ENCODE peak calls at places on chromosome 21, in four cellular contexts. O is A549, W is NCI-H1092, E is neural crest cell. Q is an unnamed sample.

GRCh38 chr21:41589620-41590175 is 81.7 kb upstream of the TMPRSS2 start:
- DNase-seq in O (no peak), W (no peak), E (no peak), Q (no peak)

GRCh38 chr21:38244885-38245869 is 11.6 kb upstream of the KCNJ15 start:
- DNase-seq in O (peak), W (no peak), E (no peak), Q (no peak)

GRCh38 chr21:45617021-45617930 is 26.2 kb upstream of the PCBP3 start:
- DNase-seq in O (no peak), W (no peak), E (no peak), Q (no peak)

GRCh38 chr21:45436371-45437040 is 31.5 kb downstream of the COL18A1 start:
- DNase-seq in O (no peak), W (no peak), E (no peak), Q (no peak)

GRCh38 chr21:37848721-37849490 is 67.4 kb downstream of the KCNJ6 start:
- DNase-seq in O (no peak), W (no peak), E (no peak), Q (no peak)

GRCh38 chr21:45001134-45002095 is 61.6 kb downstream of the SLX9 start:
- DNase-seq in O (peak), W (no peak), E (no peak), Q (no peak)

GRCh38 chr21:38811257-38811656 is 5.5 kb downstream of the ETS2 start:
- DNase-seq in O (peak), W (no peak), E (no peak), Q (no peak)

GRCh38 chr21:45846373-45847160 is 135.0 kb upstream of the COL6A1 start:
- DNase-seq in O (no peak), W (no peak), E (no peak), Q (no peak)

GRCh38 chr21:18424250-18424649 is 20.7 kb upstream of the TMPRSS15 start:
- DNase-seq in O (no peak), W (no peak), E (no peak), Q (no peak)

GRCh38 chr21:31395268-31395667 is 51.2 kb upstream of the TIAM1 start:
- DNase-seq in O (no peak), W (no peak), E (peak), Q (no peak)

GRCh38 chr21:43195131-43196021 is 26.6 kb downstream of the CRYAA start:
- DNase-seq in O (no peak), W (no peak), E (no peak), Q (no peak)

GRCh38 chr21:44443891-44444285 is 11.4 kb upstream of the LRRC3 start:
- DNase-seq in O (no peak), W (no peak), E (no peak), Q (no peak)

GRCh38 chr21:44636209-44637017 is 743 bp upstream of the KRTAP10-10 start:
- DNase-seq in O (no peak), W (no peak), E (no peak), Q (no peak)

GRCh38 chr21:42663860-42664535 is 10.6 kb downstream of the PDE9A start:
- DNase-seq in O (no peak), W (no peak), E (no peak), Q (no peak)

GRCh38 chr21:45322960-45323461 is 35.3 kb upstream of the POFUT2 start:
- DNase-seq in O (peak), W (no peak), E (no peak), Q (no peak)

GRCh38 chr21:36610201-36610600 is 88.7 kb upstream of the SIM2 start:
- DNase-seq in O (no peak), W (no peak), E (no peak), Q (no peak)

GRCh38 chr21:45868086-45868485 is 113.5 kb upstream of the COL6A1 start:
- DNase-seq in O (no peak), W (no peak), E (no peak), Q (no peak)

GRCh38 chr21:40714516-40714915 is 132.4 kb downstream of the DSCAM start:
- DNase-seq in O (no peak), W (no peak), E (no peak), Q (no peak)

GRCh38 chr21:41750532-41751151 is 16.2 kb downstream of the RIPK4 start:
- DNase-seq in O (no peak), W (no peak), E (no peak), Q (no peak)

GRCh38 chr21:14046401-14046800 is 164.4 kb downstream of the LIPI start:
- DNase-seq in O (no peak), W (no peak), E (no peak), Q (no peak)

GRCh38 chr21:27329255-27329851 is 362.5 kb upstream of the ADAMTS5 start:
- DNase-seq in O (no peak), W (no peak), E (no peak), Q (no peak)

GRCh38 chr21:31143021-31143420 is 104.7 kb upstream of the KRTAP19-8 start:
- DNase-seq in O (no peak), W (no peak), E (no peak), Q (no peak)

GRCh38 chr21:44395260-44395659 is 41.8 kb downstream of the TRPM2 start:
- DNase-seq in O (no peak), W (no peak), E (no peak), Q (no peak)

GRCh38 chr21:39670741-39671140 is 58.0 kb downstream of the B3GALT5 start:
- DNase-seq in O (no peak), W (peak), E (no peak), Q (no peak)

GRCh38 chr21:9763807-9764206 is 757.6 kb upstream of the TPTE start:
- DNase-seq in O (no peak), W (no peak), E (no peak), Q (no peak)

GRCh38 chr21:34596561-34597271 is 18.2 kb downstream of the RCAN1 start:
- DNase-seq in O (no peak), W (no peak), E (no peak), Q (no peak)

GRCh38 chr21:27535188-27535587 is 568.3 kb upstream of the ADAMTS5 start:
- DNase-seq in O (no peak), W (no peak), E (no peak), Q (no peak)

GRCh38 chr21:42239556-42239955 is 20.6 kb downstream of the ABCG1 start:
- DNase-seq in O (no peak), W (no peak), E (no peak), Q (no peak)

GRCh38 chr21:44998086-44998620 is 58.3 kb downstream of the SLX9 start:
- DNase-seq in O (no peak), W (no peak), E (no peak), Q (no peak)

GRCh38 chr21:17554619-17555472 is 42.0 kb downstream of the CXADR start:
- DNase-seq in O (peak), W (no peak), E (no peak), Q (peak)

GRCh38 chr21:36709868-36710728 is 11.2 kb downstream of the SIM2 start:
- DNase-seq in O (no peak), W (no peak), E (no peak), Q (no peak)

GRCh38 chr21:41348434-41348833 is 13.4 kb upstream of the MX2 start:
- DNase-seq in O (no peak), W (no peak), E (no peak), Q (no peak)

GRCh38 chr21:40678681-40679284 is 168.2 kb downstream of the DSCAM start:
- DNase-seq in O (no peak), W (no peak), E (no peak), Q (no peak)